ENCODE peak calls at places on chromosomes 3 and 15, in seven cellular contexts. One of them, this sample, is unnamed.

GRCh38 chr15:80456517-80457497 is 52.6 kb downstream of the ARNT2 start:
- DNase-seq in right cardiac atrium: no peak
- DNase-seq in T1000: no peak
- DNase-seq in AML-193: no peak
- DNase-seq in DMS153: no peak
- DNase-seq in stimulated activated CD4-positive, alpha-beta T cell treated with anti-CD3 and anti-CD28 coated beads, TNF-alpha, amount 100 ng/mL, for 48 hours: no peak
- DNase-seq in iris pigment epithelial cell: peak
- DNase-seq in this sample: no peak

GRCh38 chr3:56725175-56725574 is 42.1 kb upstream of the TASOR start:
- DNase-seq in right cardiac atrium: no peak
- DNase-seq in T1000: no peak
- DNase-seq in AML-193: no peak
- DNase-seq in DMS153: no peak
- DNase-seq in stimulated activated CD4-positive, alpha-beta T cell treated with anti-CD3 and anti-CD28 coated beads, TNF-alpha, amount 100 ng/mL, for 48 hours: peak
- DNase-seq in iris pigment epithelial cell: no peak
- DNase-seq in this sample: no peak

GRCh38 chr3:53483821-53484220 is 10.6 kb upstream of the CACNA1D start:
- DNase-seq in right cardiac atrium: no peak
- DNase-seq in T1000: no peak
- DNase-seq in AML-193: no peak
- DNase-seq in DMS153: no peak
- DNase-seq in stimulated activated CD4-positive, alpha-beta T cell treated with anti-CD3 and anti-CD28 coated beads, TNF-alpha, amount 100 ng/mL, for 48 hours: no peak
- DNase-seq in iris pigment epithelial cell: no peak
- DNase-seq in this sample: no peak

GRCh38 chr3:73296258-73296635 is 234.8 kb downstream of the EBLN2 start:
- DNase-seq in right cardiac atrium: no peak
- DNase-seq in T1000: no peak
- DNase-seq in AML-193: no peak
- DNase-seq in DMS153: no peak
- DNase-seq in stimulated activated CD4-positive, alpha-beta T cell treated with anti-CD3 and anti-CD28 coated beads, TNF-alpha, amount 100 ng/mL, for 48 hours: no peak
- DNase-seq in iris pigment epithelial cell: no peak
- DNase-seq in this sample: no peak

GRCh38 chr15:71725215-71725955 is 85.0 kb upstream of the NR2E3 start:
- DNase-seq in right cardiac atrium: no peak
- DNase-seq in T1000: no peak
- DNase-seq in AML-193: no peak
- DNase-seq in DMS153: no peak
- DNase-seq in stimulated activated CD4-positive, alpha-beta T cell treated with anti-CD3 and anti-CD28 coated beads, TNF-alpha, amount 100 ng/mL, for 48 hours: no peak
- DNase-seq in iris pigment epithelial cell: peak
- DNase-seq in this sample: no peak

GRCh38 chr3:57673158-57673557 is 19.7 kb downstream of the DENND6A start:
- DNase-seq in right cardiac atrium: no peak
- DNase-seq in T1000: no peak
- DNase-seq in AML-193: peak
- DNase-seq in DMS153: no peak
- DNase-seq in stimulated activated CD4-positive, alpha-beta T cell treated with anti-CD3 and anti-CD28 coated beads, TNF-alpha, amount 100 ng/mL, for 48 hours: no peak
- DNase-seq in iris pigment epithelial cell: no peak
- DNase-seq in this sample: no peak

GRCh38 chr15:78407889-78408640 is 30.0 kb upstream of the IREB2 start:
- DNase-seq in right cardiac atrium: no peak
- DNase-seq in T1000: no peak
- DNase-seq in AML-193: no peak
- DNase-seq in DMS153: no peak
- DNase-seq in stimulated activated CD4-positive, alpha-beta T cell treated with anti-CD3 and anti-CD28 coated beads, TNF-alpha, amount 100 ng/mL, for 48 hours: no peak
- DNase-seq in iris pigment epithelial cell: no peak
- DNase-seq in this sample: no peak

GRCh38 chr15:56821721-56822425 is 88.6 kb upstream of the ZNF280D start:
- DNase-seq in right cardiac atrium: peak
- DNase-seq in T1000: no peak
- DNase-seq in AML-193: peak
- DNase-seq in DMS153: peak
- DNase-seq in stimulated activated CD4-positive, alpha-beta T cell treated with anti-CD3 and anti-CD28 coated beads, TNF-alpha, amount 100 ng/mL, for 48 hours: no peak
- DNase-seq in iris pigment epithelial cell: peak
- DNase-seq in this sample: no peak

GRCh38 chr3:87228316-87228715 is 1.2 kb downstream of the CHMP2B start:
- DNase-seq in right cardiac atrium: no peak
- DNase-seq in T1000: no peak
- DNase-seq in AML-193: no peak
- DNase-seq in DMS153: no peak
- DNase-seq in stimulated activated CD4-positive, alpha-beta T cell treated with anti-CD3 and anti-CD28 coated beads, TNF-alpha, amount 100 ng/mL, for 48 hours: no peak
- DNase-seq in iris pigment epithelial cell: no peak
- DNase-seq in this sample: no peak

GRCh38 chr3:70120360-70120966 is 120.9 kb downstream of the SAMMSON start:
- DNase-seq in right cardiac atrium: peak
- DNase-seq in T1000: no peak
- DNase-seq in AML-193: peak
- DNase-seq in DMS153: no peak
- DNase-seq in stimulated activated CD4-positive, alpha-beta T cell treated with anti-CD3 and anti-CD28 coated beads, TNF-alpha, amount 100 ng/mL, for 48 hours: peak
- DNase-seq in iris pigment epithelial cell: peak
- DNase-seq in this sample: no peak

GRCh38 chr15:66706225-66706732 is 4.2 kb downstream of the SMAD6 start:
- DNase-seq in right cardiac atrium: peak
- DNase-seq in T1000: no peak
- DNase-seq in AML-193: no peak
- DNase-seq in DMS153: no peak
- DNase-seq in stimulated activated CD4-positive, alpha-beta T cell treated with anti-CD3 and anti-CD28 coated beads, TNF-alpha, amount 100 ng/mL, for 48 hours: no peak
- DNase-seq in iris pigment epithelial cell: peak
- DNase-seq in this sample: peak

GRCh38 chr3:50124363-50125226 is 30.5 kb upstream of the SEMA3F start:
- DNase-seq in right cardiac atrium: no peak
- DNase-seq in T1000: no peak
- DNase-seq in AML-193: no peak
- DNase-seq in DMS153: no peak
- DNase-seq in stimulated activated CD4-positive, alpha-beta T cell treated with anti-CD3 and anti-CD28 coated beads, TNF-alpha, amount 100 ng/mL, for 48 hours: no peak
- DNase-seq in iris pigment epithelial cell: no peak
- DNase-seq in this sample: peak